ENCODE peak calls at places on chromosomes 1 and 21, in four cellular contexts. P is heart right ventricle, C is pancreas, S is cardiac muscle cell. H is an unnamed sample.
A peak's percentile ranks its signal among the peaks of the same experiment; 100 is the strongest.

GRCh38 chr1:94597701-94598100 is 56.1 kb upstream of the F3 start:
- DNase-seq in P (no peak), C (no peak), S (peak; percentile 52), H (no peak)

GRCh38 chr1:171983584-171983983 is 142.3 kb downstream of the DNM3 start:
- DNase-seq in P (no peak), C (no peak), S (peak; percentile 58), H (no peak)

GRCh38 chr21:41406340-41406739 is 19.7 kb upstream of the MX1 start:
- DNase-seq in P (no peak), C (no peak), S (peak; percentile 13), H (no peak)

GRCh38 chr1:66246371-66247262 is 287.3 kb upstream of the SGIP1 start:
- DNase-seq in P (no peak), C (no peak), S (peak; percentile 60), H (no peak)

GRCh38 chr1:59367269-59368006 is 70.5 kb downstream of the FGGY start:
- DNase-seq in P (peak; percentile 29), C (peak; percentile 44), S (peak; percentile 98), H (no peak)

GRCh38 chr1:90706437-90707362 is 10.4 kb downstream of the BARHL2 start:
- DNase-seq in P (no peak), C (no peak), S (peak; percentile 15), H (no peak)

GRCh38 chr1:119827010-119827409 is 15.8 kb upstream of the REG4 start:
- DNase-seq in P (no peak), C (no peak), S (peak; percentile 6), H (no peak)

GRCh38 chr1:115949156-115949555 is 27.2 kb upstream of the SLC22A15 start:
- DNase-seq in P (no peak), C (no peak), S (no peak), H (no peak)

GRCh38 chr1:62977321-62977720 is 193.4 kb downstream of the ATG4C start:
- DNase-seq in P (no peak), C (no peak), S (no peak), H (no peak)

GRCh38 chr1:34928865-34929496 is 469 bp downstream of the DLGAP3 start:
- DNase-seq in P (no peak), C (no peak), S (no peak), H (no peak)

GRCh38 chr1:28087614-28088167 is 719 bp downstream of the EYA3 start:
- DNase-seq in P (no peak), C (no peak), S (no peak), H (no peak)

GRCh38 chr1:160567858-160568682 is 11.2 kb downstream of the CD84 start:
- DNase-seq in P (no peak), C (no peak), S (no peak), H (no peak)

GRCh38 chr1:20210736-20211405 is 24.6 kb upstream of the PLA2G2C start:
- DNase-seq in P (no peak), C (no peak), S (no peak), H (no peak)

GRCh38 chr1:172450524-172450885 is 6.6 kb upstream of the PIGC start:
- DNase-seq in P (no peak), C (peak; percentile 56), S (no peak), H (peak; percentile 80)

GRCh38 chr1:160868141-160868540 is 5.5 kb upstream of the CD244 start:
- DNase-seq in P (no peak), C (no peak), S (peak; percentile 38), H (no peak)

GRCh38 chr1:49225464-49225863 is 448.8 kb upstream of the BEND5 start:
- DNase-seq in P (no peak), C (peak; percentile 13), S (no peak), H (no peak)

GRCh38 chr21:32790626-32791025 is 19.1 kb upstream of the PAXBP1 start:
- DNase-seq in P (no peak), C (no peak), S (no peak), H (no peak)

GRCh38 chr1:8540266-8540926 is 222.5 kb downstream of the SLC45A1 start:
- DNase-seq in P (no peak), C (no peak), S (peak; percentile 52), H (no peak)

GRCh38 chr1:234393190-234393589 is 19.9 kb downstream of the COA6 start:
- DNase-seq in P (no peak), C (no peak), S (no peak), H (no peak)

GRCh38 chr1:79133703-79134258 is 127.3 kb upstream of the ADGRL4 start:
- DNase-seq in P (no peak), C (no peak), S (no peak), H (no peak)

GRCh38 chr1:171756856-171757255 is 15.0 kb upstream of the VAMP4 start:
- DNase-seq in P (no peak), C (no peak), S (no peak), H (no peak)

GRCh38 chr1:148362141-148362929 is 120.8 kb downstream of the PPIAL4G start:
- DNase-seq in P (no peak), C (no peak), S (peak; percentile 58), H (peak; percentile 53)

GRCh38 chr1:246165826-246166709 is 341.0 kb downstream of the SMYD3 start:
- DNase-seq in P (no peak), C (no peak), S (no peak), H (peak; percentile 23)

GRCh38 chr1:246275036-246275435 is 232.0 kb downstream of the SMYD3 start:
- DNase-seq in P (no peak), C (no peak), S (no peak), H (no peak)

GRCh38 chr1:178465011-178465410 is 31.8 kb downstream of the CLEC20A start:
- DNase-seq in P (no peak), C (no peak), S (peak; percentile 34), H (no peak)

GRCh38 chr1:84253891-84254290 is 47.6 kb upstream of the SAMD13 start:
- DNase-seq in P (peak; percentile 53), C (peak; percentile 63), S (peak; percentile 83), H (no peak)

GRCh38 chr1:116292929-116293725 is 79.9 kb upstream of the ATP1A1 start:
- DNase-seq in P (no peak), C (no peak), S (no peak), H (no peak)

GRCh38 chr21:18204931-18205330 is 39.7 kb upstream of the CHODL start:
- DNase-seq in P (no peak), C (no peak), S (no peak), H (no peak)

GRCh38 chr1:208252126-208252853 is 8.1 kb upstream of the PLXNA2 start:
- DNase-seq in P (no peak), C (no peak), S (peak; percentile 68), H (peak; percentile 83)

GRCh38 chr1:172339840-172340239 is 80.6 kb upstream of the C1orf105 start:
- DNase-seq in P (no peak), C (no peak), S (no peak), H (no peak)

GRCh38 chr1:25072461-25072860 is 142.4 kb upstream of the RUNX3 start:
- DNase-seq in P (no peak), C (no peak), S (no peak), H (no peak)
- TF ChIP-seq CTCF in P (no peak), C (no peak), S (no peak), H (no peak)

DNA sequence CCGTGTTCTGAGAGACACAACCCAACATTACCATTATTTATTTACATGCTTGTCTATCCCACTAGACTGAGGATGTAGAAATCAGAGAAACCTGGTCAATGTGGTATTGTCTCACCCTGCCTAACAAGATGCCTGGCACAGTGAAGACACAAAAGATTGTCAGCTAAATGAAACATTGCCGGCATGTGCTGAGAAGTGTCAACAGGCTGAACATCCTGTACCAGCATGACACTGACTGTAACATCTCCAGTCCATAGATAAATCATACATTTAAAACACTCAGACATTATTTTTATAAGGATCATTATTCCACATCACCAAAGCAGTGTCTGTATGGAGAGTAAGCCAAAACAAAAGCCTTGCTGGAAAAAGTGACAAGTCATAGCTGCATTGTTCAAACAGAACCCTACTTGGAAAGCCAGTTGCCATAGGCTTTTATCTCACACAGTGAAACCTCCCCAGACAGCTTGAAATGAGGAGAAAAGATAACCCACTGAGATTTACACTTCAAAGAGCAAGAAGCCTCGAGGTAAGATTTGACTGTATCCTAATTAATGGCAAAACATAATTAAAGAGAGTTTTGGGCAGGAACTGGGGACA is 72.2 kb downstream of the SIPA1L2 start:
- DNase-seq in P (no peak), C (no peak), S (no peak), H (no peak)
- H3K4me1 ChIP-seq in P (peaks cover 98% of the 10 kb centered on the region), C (no peaks in the 10 kb centered on the region), S (peaks cover 83% of the 10 kb centered on the region), H (peaks cover 63% of the 10 kb centered on the region)

GRCh38 chr1:26584022-26584485 is 54.5 kb downstream of the RPS6KA1 start:
- DNase-seq in P (no peak), C (no peak), S (no peak), H (no peak)
- TF ChIP-seq CTCF in P (no peak), C (no peak), S (no peak), H (no peak)

GRCh38 chr1:202656951-202657646 is 53.2 kb downstream of the SYT2 start:
- DNase-seq in P (no peak), C (no peak), S (peak; percentile 58), H (peak; percentile 73)
- H3K4me1 ChIP-seq in P (no peaks in the 10 kb centered on the region), C (no peaks in the 10 kb centered on the region), S (no peaks in the 10 kb centered on the region), H (no peaks in the 10 kb centered on the region)